ENCODE peak calls at places on chromosomes 1 and 21, in five cellular contexts. T, G, X, I and S are unnamed samples.
A peak's percentile ranks its signal among the peaks of the same experiment; 100 is the strongest.

GRCh38 chr1:246104927-246105326 is 402.2 kb downstream of the SMYD3 start:
- DNase-seq in T (no peak), G (no peak), X (no peak), I (no peak), S (no peak)

GRCh38 chr1:52454779-52455178 is 50.4 kb downstream of the PRPF38A start:
- DNase-seq in T (no peak), G (no peak), X (no peak), I (no peak), S (no peak)

GRCh38 chr1:115251856-115252255 is 86.2 kb downstream of the NGF start:
- DNase-seq in T (no peak), G (peak; percentile 33), X (no peak), I (no peak), S (no peak)

GRCh38 chr1:149884433-149885363 is 14.7 kb upstream of the BOLA1 start:
- DNase-seq in T (no peak), G (no peak), X (no peak), I (peak; percentile 51), S (no peak)

GRCh38 chr1:245990315-245991022 is 516.6 kb downstream of the SMYD3 start:
- DNase-seq in T (no peak), G (no peak), X (no peak), I (no peak), S (no peak)

GRCh38 chr21:28608646-28609045 is 384.0 kb downstream of the LTN1 start:
- DNase-seq in T (no peak), G (no peak), X (no peak), I (no peak), S (no peak)

GRCh38 chr1:13949571-13949970 is 249.6 kb downstream of the PRDM2 start:
- DNase-seq in T (no peak), G (no peak), X (no peak), I (no peak), S (no peak)

GRCh38 chr1:14254184-14254583 is 344.3 kb upstream of the KAZN start:
- DNase-seq in T (no peak), G (no peak), X (no peak), I (peak; percentile 3), S (no peak)

GRCh38 chr1:204989266-204990058 is 53.5 kb upstream of the CNTN2 start:
- DNase-seq in T (peak; percentile 96), G (peak; percentile 6), X (peak; percentile 59), I (peak; percentile 31), S (peak; percentile 54)

GRCh38 chr1:152188673-152189591 is 29.9 kb upstream of the RPTN start:
- DNase-seq in T (peak; percentile 46), G (no peak), X (peak; percentile 79), I (peak; percentile 74), S (no peak)

GRCh38 chr1:27296773-27297214 is 25.2 kb upstream of the TMEM222 start:
- DNase-seq in T (peak; percentile 44), G (no peak), X (peak; percentile 69), I (no peak), S (peak; percentile 82)

GRCh38 chr1:186195377-186195931 is 179.6 kb downstream of the TPR start:
- DNase-seq in T (no peak), G (no peak), X (no peak), I (no peak), S (no peak)

GRCh38 chr1:222709700-222710153 is 2.6 kb downstream of the AIDA start:
- DNase-seq in T (no peak), G (no peak), X (no peak), I (no peak), S (no peak)

GRCh38 chr21:36883532-36884486 is 82.7 kb downstream of the HLCS start:
- DNase-seq in T (peak; percentile 59), G (no peak), X (no peak), I (no peak), S (no peak)

GRCh38 chr1:204426035-204426436 is 14.4 kb upstream of the PPP1R15B start:
- DNase-seq in T (peak; percentile 71), G (no peak), X (no peak), I (no peak), S (no peak)

GRCh38 chr1:59298710-59299346 is 1.9 kb downstream of the FGGY start:
- DNase-seq in T (no peak), G (no peak), X (no peak), I (no peak), S (no peak)

DNA sequence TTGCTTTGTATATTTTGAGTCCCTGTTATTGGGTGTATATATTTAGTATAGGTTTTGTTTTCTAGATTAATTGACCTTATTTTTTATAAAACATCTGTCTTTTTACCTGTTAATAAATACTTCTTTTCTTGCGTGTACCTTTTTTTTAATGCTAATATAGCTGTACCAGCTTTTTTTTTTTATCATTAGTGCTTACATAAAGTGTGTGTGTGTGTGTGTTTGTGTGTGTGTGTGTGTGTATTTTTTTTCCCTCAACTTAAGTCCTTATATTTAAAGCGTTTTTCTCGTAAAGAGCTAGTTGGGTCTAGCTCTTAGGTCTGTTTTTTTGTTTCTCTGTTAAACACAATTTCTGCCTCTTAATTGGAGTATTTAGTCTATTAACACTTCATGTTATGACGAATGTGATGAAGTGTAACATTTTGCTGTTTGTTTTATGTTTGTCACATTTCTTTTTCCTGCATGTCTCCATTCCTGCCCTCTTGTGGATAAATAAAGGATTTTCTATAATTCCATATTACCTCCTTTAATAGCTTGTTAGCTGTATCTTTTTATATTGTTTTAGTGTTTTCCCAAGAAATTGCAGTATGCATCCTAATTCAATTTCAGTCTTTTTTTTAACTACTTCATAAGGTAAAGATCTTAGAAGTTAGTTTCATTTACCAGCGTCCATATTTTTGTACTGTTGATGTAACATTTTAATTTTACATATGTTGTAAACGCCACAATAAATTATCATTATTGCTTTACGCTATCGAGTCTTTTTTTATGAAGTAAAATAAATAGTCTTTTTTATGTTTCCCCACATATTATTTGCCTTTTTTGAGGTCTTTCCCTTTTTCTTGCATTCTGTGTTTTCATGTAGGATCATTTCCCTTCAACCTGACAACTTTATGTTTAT is 4.3 kb downstream of the PRMT2 start:
- DNase-seq in T (peak; percentile 20), G (no peak), X (no peak), I (no peak), S (no peak)
- TF ChIP-seq CTCF in T (peak; percentile 38), G (peak; percentile 43), X (peak; percentile 49), I (no peak), S (no peak)

DNA sequence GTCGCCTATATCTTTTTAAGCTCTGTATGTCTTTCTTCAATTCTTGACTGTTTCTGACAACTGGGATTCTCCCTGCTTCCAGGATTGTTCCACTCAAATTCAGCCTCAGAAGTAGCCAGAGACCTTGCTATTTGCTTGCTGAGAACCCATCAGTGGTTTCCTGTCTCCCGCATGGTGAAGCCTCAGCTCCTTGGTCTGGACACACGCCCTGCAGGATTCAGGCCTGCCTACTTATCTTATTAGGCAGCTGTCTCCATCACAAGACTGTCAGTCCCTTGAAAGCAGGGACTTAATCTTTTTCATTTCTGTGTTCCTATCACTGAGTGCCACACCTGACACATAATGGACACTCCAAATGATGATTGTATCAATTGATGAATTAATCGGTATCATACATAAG is 175.3 kb downstream of the PLPP3 start:
- DNase-seq in T (no peak), G (no peak), X (no peak), I (no peak), S (no peak)
- TF ChIP-seq CTCF in T (no peak), G (no peak), X (no peak), I (no peak), S (no peak)

GRCh38 chr1:154783976-154784375 is 86.1 kb downstream of the KCNN3 start:
- DNase-seq in T (no peak), G (no peak), X (no peak), I (no peak), S (no peak)
- TF ChIP-seq CTCF in T (no peak), G (no peak), X (no peak), I (no peak), S (no peak)

GRCh38 chr1:161790587-161791317 is 24.6 kb downstream of the ATF6 start:
- DNase-seq in T (no peak), G (no peak), X (no peak), I (no peak), S (no peak)

GRCh38 chr1:161784963-161785362 is 18.8 kb downstream of the ATF6 start:
- DNase-seq in T (no peak), G (no peak), X (no peak), I (no peak), S (no peak)

GRCh38 chr1:161782886-161783285 is 16.8 kb downstream of the ATF6 start:
- DNase-seq in T (no peak), G (no peak), X (no peak), I (no peak), S (no peak)

GRCh38 chr1:161791889-161792655 is 26.0 kb downstream of the ATF6 start:
- DNase-seq in T (no peak), G (no peak), X (no peak), I (no peak), S (no peak)

GRCh38 chr1:161787355-161787754 is 21.2 kb downstream of the ATF6 start:
- DNase-seq in T (no peak), G (no peak), X (no peak), I (no peak), S (no peak)
- TF ChIP-seq CTCF in T (no peak), G (peak; percentile 24), X (no peak), I (peak; percentile 14), S (no peak)

GRCh38 chr1:81111818-81112217 is 688.9 kb upstream of the ADGRL2 start:
- DNase-seq in T (no peak), G (no peak), X (no peak), I (no peak), S (no peak)

GRCh38 chr1:81118550-81118949 is 682.2 kb upstream of the ADGRL2 start:
- DNase-seq in T (no peak), G (no peak), X (no peak), I (no peak), S (no peak)

GRCh38 chr1:81115422-81115821 is 685.3 kb upstream of the ADGRL2 start:
- DNase-seq in T (no peak), G (no peak), X (no peak), I (no peak), S (no peak)

GRCh38 chr1:81113688-81114087 is 687.0 kb upstream of the ADGRL2 start:
- DNase-seq in T (no peak), G (no peak), X (no peak), I (no peak), S (no peak)

DNA sequence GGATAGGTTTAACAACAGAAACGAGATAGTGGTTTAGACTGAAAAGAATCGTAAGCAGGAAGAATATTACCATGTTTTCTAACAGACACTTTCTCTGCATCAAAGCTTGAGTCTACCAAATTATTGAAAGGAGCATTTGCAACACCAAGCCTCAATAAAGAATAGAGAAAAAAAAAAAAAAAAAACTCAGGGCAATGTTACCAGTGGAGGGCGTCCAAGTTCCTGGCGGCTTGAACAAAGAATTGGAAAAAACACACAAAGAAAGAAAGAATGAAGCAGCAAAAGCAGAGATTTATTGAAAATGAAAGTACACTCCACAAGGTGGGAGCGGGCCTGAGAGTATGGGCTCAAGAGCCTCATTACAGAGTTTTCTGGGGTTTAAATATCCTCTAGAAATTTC is 686.5 kb upstream of the ADGRL2 start:
- DNase-seq in T (no peak), G (no peak), X (no peak), I (no peak), S (no peak)
- TF ChIP-seq CTCF in T (no peak), G (peak; percentile 13), X (no peak), I (no peak), S (no peak)

DNA sequence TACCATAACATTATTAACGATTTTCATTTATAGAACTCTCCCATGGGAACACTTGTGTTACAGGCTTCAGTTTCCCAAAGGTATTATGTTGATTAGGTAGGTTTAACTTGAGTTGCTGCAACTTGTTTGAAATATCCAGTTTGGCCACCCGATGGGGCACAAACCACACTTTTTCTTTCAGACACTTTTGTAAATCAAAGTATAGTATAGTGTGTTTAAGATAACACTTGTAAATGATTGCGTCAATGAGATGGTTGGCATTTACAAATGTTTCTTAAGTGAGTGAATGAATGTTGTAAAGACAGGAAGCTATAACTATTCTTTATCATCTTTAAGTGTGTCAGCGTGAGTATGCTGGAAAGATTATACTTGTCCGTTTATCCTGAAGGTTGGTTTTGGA is 4.3 kb downstream of the XPR1 start:
- DNase-seq in T (no peak), G (no peak), X (no peak), I (no peak), S (no peak)
- TF ChIP-seq CTCF in T (peak; percentile 24), G (peak; percentile 56), X (no peak), I (no peak), S (no peak)

GRCh38 chr1:20727746-20728316 is 4.7 kb downstream of the SH2D5 start:
- DNase-seq in T (no peak), G (no peak), X (no peak), I (no peak), S (peak; percentile 35)
- TF ChIP-seq CTCF in T (no peak), G (peak; percentile 30), X (no peak), I (peak; percentile 29), S (no peak)